ENCODE peak calls at places on chromosomes 7 and 10, in five cellular contexts. X is psoas muscle, G is A549, S is coronary artery, F is lower leg skin. Z is an unnamed sample.

GRCh38 chr7:150399421-150399820 is 20.3 kb downstream of the ZNF775 start:
- DNase-seq in F (no peak), X (no peak), G (no peak), S (no peak), Z (no peak)

GRCh38 chr10:867807-868206 is 63.7 kb downstream of the LARP4B start:
- DNase-seq in G (no peak), X (no peak), F (no peak), S (no peak), Z (no peak)

GRCh38 chr7:5774790-5775189 is 6.7 kb downstream of the RNF216 start:
- DNase-seq in S (no peak), G (no peak), F (no peak), X (no peak), Z (no peak)

GRCh38 chr7:131619336-131620305 is 63.2 kb upstream of the PODXL start:
- DNase-seq in F (no peak), S (no peak), G (no peak), X (no peak), Z (no peak)

GRCh38 chr7:147639037-147639436 is 951.5 kb upstream of the C7orf33 start:
- DNase-seq in G (no peak), S (no peak), X (no peak), F (no peak), Z (no peak)

GRCh38 chr10:123945506-123945905 is 53.9 kb upstream of the CPXM2 start:
- DNase-seq in F (no peak), S (no peak), G (peak; percentile 29), X (no peak), Z (no peak)

GRCh38 chr7:30996261-30996660 is 32.5 kb downstream of the GHRHR start:
- DNase-seq in G (no peak), X (peak; percentile 50), F (no peak), S (no peak), Z (no peak)

GRCh38 chr10:51574248-51575067 is 124.9 kb downstream of the CSTF2T start:
- DNase-seq in F (no peak), S (no peak), G (no peak), X (no peak), Z (no peak)

GRCh38 chr10:3217301-3217700 is 44.7 kb upstream of the PITRM1 start:
- DNase-seq in S (no peak), F (no peak), G (no peak), X (no peak), Z (no peak)

GRCh38 chr10:86244296-86244695 is 122.3 kb downstream of the GRID1 start:
- DNase-seq in F (no peak), G (no peak), X (no peak), S (no peak), Z (peak; percentile 67)

GRCh38 chr7:114519215-114519614 is 104.6 kb downstream of the FOXP2 start:
- DNase-seq in G (no peak), X (no peak), F (no peak), S (no peak), Z (no peak)

GRCh38 chr7:2510909-2511768 is 8.4 kb upstream of the LFNG start:
- DNase-seq in F (no peak), G (no peak), S (no peak), X (peak; percentile 51), Z (no peak)

GRCh38 chr7:117705630-117706029 is 167.6 kb downstream of the CTTNBP2 start:
- DNase-seq in F (no peak), S (no peak), X (no peak), G (no peak), Z (no peak)

GRCh38 chr10:71268751-71269150 is 50.3 kb upstream of the SLC29A3 start:
- DNase-seq in G (no peak), S (no peak), F (no peak), X (peak; percentile 61), Z (no peak)

GRCh38 chr10:74103560-74104248 is 46.9 kb downstream of the AP3M1 start:
- DNase-seq in X (no peak), F (no peak), S (no peak), G (peak; percentile 51), Z (no peak)
- TF ChIP-seq CTCF in X (peak; percentile 22), F (no peak), S (no peak), G (peak; percentile 58), Z (peak; percentile 29)

GRCh38 chr10:103745264-103746247 is 109.8 kb downstream of the SH3PXD2A start:
- DNase-seq in X (peak; percentile 23), S (no peak), G (no peak), F (no peak), Z (no peak)
- TF ChIP-seq CTCF in X (no peak), S (no peak), G (no peak), F (no peak), Z (no peak)

DNA sequence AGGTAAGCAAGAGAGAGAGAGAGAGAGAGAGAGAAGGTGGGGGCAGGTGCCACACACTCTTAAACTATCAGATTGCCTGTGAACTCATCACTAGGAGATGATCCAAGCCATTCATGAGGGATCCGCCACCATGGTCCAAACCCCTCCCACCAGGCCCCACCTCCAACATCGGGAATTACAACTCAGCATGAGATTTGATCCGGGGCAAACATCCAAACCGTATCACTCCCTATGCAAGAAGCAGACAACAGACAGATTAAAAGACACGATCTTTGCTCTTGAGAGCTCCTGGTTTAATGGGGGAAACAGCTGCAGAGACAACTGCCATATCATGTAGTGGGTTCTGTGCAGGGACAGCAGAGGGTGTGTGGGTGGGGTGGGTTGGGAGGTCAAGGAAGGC is 123.6 kb downstream of the EMX2 start:
- DNase-seq in S (peak; percentile 17), X (no peak), G (no peak), F (no peak), Z (no peak)
- TF ChIP-seq CTCF in S (no peak), X (no peak), G (no peak), F (no peak), Z (no peak)

GRCh38 chr7:127473409-127473808 is 80.9 kb upstream of the ZNF800 start:
- DNase-seq in S (no peak), X (no peak), G (no peak), F (no peak), Z (no peak)
- TF ChIP-seq CTCF in S (no peak), X (no peak), G (no peak), F (no peak), Z (no peak)